ENCODE peak calls at places on chromosomes 1 and 21, in nine cellular contexts. F, Z, R, N, D, E, I, L and C are unnamed samples.

GRCh38 chr1:228003461-228004330 is 3.1 kb upstream of the WNT3A start:
- DNase-seq in E (no peak), N (no peak), I (no peak), Z (peak; percentile 19), F (no peak), D (no peak), R (no peak), L (no peak), C (no peak)

GRCh38 chr1:61237147-61237546 is 154.8 kb downstream of the NFIA start:
- DNase-seq in Z (no peak), I (no peak), L (no peak), R (no peak), N (no peak), F (no peak), E (no peak), D (no peak), C (no peak)

GRCh38 chr21:42863504-42863870 is 15.9 kb downstream of the WDR4 start:
- DNase-seq in L (no peak), Z (no peak), D (no peak), N (no peak), F (no peak), I (no peak), E (no peak), R (no peak), C (no peak)

GRCh38 chr1:222889445-222889844 is 74.6 kb downstream of the DISP1 start:
- DNase-seq in E (peak; percentile 32), N (no peak), L (no peak), Z (no peak), D (no peak), R (no peak), I (no peak), F (no peak), C (no peak)

GRCh38 chr1:113860891-113861290 is 10.6 kb downstream of the PTPN22 start:
- DNase-seq in R (no peak), L (no peak), E (peak; percentile 84), Z (no peak), F (peak; percentile 87), I (no peak), D (no peak), N (no peak), C (no peak)

GRCh38 chr1:115280073-115280472 is 58.0 kb downstream of the NGF start:
- DNase-seq in I (peak; percentile 91), E (peak; percentile 84), F (peak; percentile 79), L (no peak), D (no peak), Z (no peak), N (no peak), R (no peak), C (peak; percentile 11)

GRCh38 chr1:61254629-61255323 is 172.4 kb downstream of the NFIA start:
- DNase-seq in Z (no peak), D (no peak), L (no peak), R (no peak), E (peak; percentile 63), N (no peak), F (peak; percentile 80), I (peak; percentile 55), C (no peak)

GRCh38 chr1:1020415-1021009 is 592 bp downstream of the AGRN start:
- DNase-seq in R (no peak), D (no peak), E (peak; percentile 58), Z (no peak), I (no peak), L (no peak), N (no peak), F (no peak), C (no peak)

GRCh38 chr1:169925505-169926482 is 32.1 kb upstream of the SCYL3 start:
- DNase-seq in I (no peak), L (no peak), E (no peak), D (no peak), F (no peak), R (no peak), Z (no peak), N (no peak), C (no peak)

GRCh38 chr1:180233191-180234011 is 3.3 kb downstream of the LHX4 start:
- DNase-seq in Z (no peak), R (no peak), I (no peak), F (no peak), L (no peak), D (no peak), E (no peak), N (no peak), C (no peak)

DNA sequence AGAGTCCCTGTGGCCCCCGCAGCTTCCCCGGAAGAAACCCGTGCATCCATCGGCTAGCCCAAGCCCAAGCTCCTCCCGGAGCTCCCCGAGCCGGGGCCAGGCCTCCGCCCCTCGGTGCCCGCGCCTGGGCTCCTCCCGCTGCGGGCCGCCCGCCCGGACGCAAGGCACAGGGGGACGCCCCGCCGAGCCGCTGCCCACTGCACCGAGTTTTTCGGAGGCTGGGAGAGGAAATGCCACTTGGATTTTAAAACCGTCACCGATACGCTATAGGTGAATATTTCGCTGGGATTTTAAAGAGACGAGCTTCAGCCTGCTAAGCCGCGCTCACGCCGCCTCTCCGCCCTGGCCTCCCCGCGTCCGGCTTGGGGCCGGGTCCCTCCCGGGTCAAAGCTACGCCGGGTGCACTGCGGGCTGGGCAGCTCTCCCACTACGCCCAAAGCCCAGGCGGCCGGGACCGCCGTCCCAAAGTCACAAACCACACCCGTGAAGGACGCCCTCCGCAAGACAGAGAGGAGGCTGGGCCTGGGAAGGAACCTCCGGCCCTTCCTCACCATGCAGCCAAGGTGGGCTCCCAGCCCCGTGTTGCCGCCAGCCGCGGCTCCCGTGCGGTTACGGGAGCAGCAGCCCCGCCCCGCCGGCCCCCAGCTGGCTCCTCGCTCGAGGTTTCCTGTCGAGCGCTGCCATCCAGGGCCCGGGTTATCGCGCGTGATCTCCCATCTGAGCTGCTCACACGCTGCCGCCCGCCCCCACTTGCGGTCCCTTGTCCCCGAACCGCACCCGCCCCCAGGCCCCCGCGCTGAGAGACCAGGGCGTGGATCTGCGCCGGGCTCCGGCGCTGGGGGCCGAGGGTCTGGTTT is 63.2 kb downstream of the CD247 start:
- DNase-seq in Z (no peak), R (peak; percentile 76), F (peak; percentile 34), L (peak; percentile 77), D (peak; percentile 83), I (peak; percentile 40), N (peak; percentile 10), E (peak; percentile 66), C (peak; percentile 73)
- H3K4me1 ChIP-seq in Z (peaks cover 6% of the 10 kb centered on the region), R (peaks cover 76% of the 10 kb centered on the region), F (peaks cover 14% of the 10 kb centered on the region), L (peaks cover 14% of the 10 kb centered on the region), D (peaks cover 5% of the 10 kb centered on the region), I (no peaks in the 10 kb centered on the region), N (peaks cover 16% of the 10 kb centered on the region), E (no peaks in the 10 kb centered on the region), C (no peaks in the 10 kb centered on the region)

GRCh38 chr1:33429332-33429731 is 1.6 kb downstream of the PHC2 start:
- DNase-seq in L (no peak), I (no peak), N (no peak), F (no peak), D (no peak), E (no peak), Z (no peak), R (no peak), C (no peak)
- H3K4me3 ChIP-seq in L (no peak overlapping the region), I (no peak overlapping the region), N (peak overlapping the region; percentile 92), F (no peak overlapping the region), D (peak overlapping the region; percentile 64), E (peak overlapping the region; percentile 84), Z (no peak overlapping the region), R (no peak overlapping the region), C (no peak overlapping the region)

GRCh38 chr1:2546515-2547209 is 9.5 kb upstream of the TNFRSF14 start:
- DNase-seq in I (peak; percentile 81), F (peak; percentile 62), N (peak; percentile 85), D (peak; percentile 92), Z (peak; percentile 85), L (peak; percentile 95), E (peak; percentile 74), R (peak; percentile 83), C (peak; percentile 95)
- H3K4me1 ChIP-seq in I (peaks cover 50% of the 10 kb centered on the region), F (peaks cover 35% of the 10 kb centered on the region), N (peaks cover 46% of the 10 kb centered on the region), D (peaks cover 59% of the 10 kb centered on the region), Z (peaks cover 33% of the 10 kb centered on the region), L (peaks cover 65% of the 10 kb centered on the region), E (peaks cover 10% of the 10 kb centered on the region), R (peaks cover 45% of the 10 kb centered on the region), C (peaks cover 58% of the 10 kb centered on the region)

GRCh38 chr21:46022551-46023107 is 41.1 kb downstream of the COL6A1 start:
- DNase-seq in L (no peak), F (no peak), Z (no peak), R (no peak), I (peak; percentile 46), D (peak; percentile 67), E (peak; percentile 65), N (no peak), C (no peak)
- H3K4me3 ChIP-seq in L (no peak overlapping the region), F (no peak overlapping the region), Z (peak overlapping the region; percentile 34), R (no peak overlapping the region), I (no peak overlapping the region), D (no peak overlapping the region), E (peak overlapping the region; percentile 51), N (no peak overlapping the region), C (no peak overlapping the region)